ENCODE peak calls at places on chromosomes 3 and 15, in four cellular contexts. M is HepG2, P is K562, N is GM12878. D is an unnamed sample.

GRCh38 chr15:55281517-55282227 is 7.9 kb downstream of the RAB27A start:
- DNase-seq in M (no peak), P (no peak), N (no peak), D (no peak)

GRCh38 chr3:171904829-171905228 is 61.7 kb downstream of the TMEM212 start:
- DNase-seq in N (no peak), M (peak; percentile 55), P (no peak), D (no peak)

GRCh38 chr15:23734856-23735255 is 47.8 kb upstream of the NDN start:
- DNase-seq in P (no peak), M (no peak), N (no peak), D (no peak)

GRCh38 chr3:48026951-48027908 is 11.0 kb upstream of the MAP4 start:
- DNase-seq in M (peak; percentile 44), P (no peak), N (no peak), D (no peak)

GRCh38 chr3:43203022-43203421 is 83.3 kb upstream of the SNRK start:
- DNase-seq in N (no peak), M (no peak), P (no peak), D (no peak)

GRCh38 chr15:58484794-58485600 is 53.2 kb downstream of the LIPC start:
- DNase-seq in N (no peak), M (no peak), P (no peak), D (no peak)

GRCh38 chr3:150127011-150127490 is 156.4 kb upstream of the PFN2 start:
- DNase-seq in N (no peak), M (no peak), P (no peak), D (no peak)

GRCh38 chr3:183807329-183807728 is 18.0 kb downstream of the MAP6D1 start:
- DNase-seq in M (no peak), N (no peak), P (no peak), D (no peak)

GRCh38 chr15:96328101-96328958 is 2.2 kb upstream of the NR2F2 start:
- DNase-seq in M (no peak), P (no peak), N (no peak), D (no peak)

GRCh38 chr3:117846238-117846637 is 1136.7 kb downstream of the TUSC7 start:
- DNase-seq in N (no peak), M (no peak), P (no peak), D (no peak)

GRCh38 chr3:184588776-184589175 is 27.2 kb downstream of the EPHB3 start:
- DNase-seq in N (no peak), P (no peak), M (no peak), D (no peak)

GRCh38 chr3:24137958-24138875 is 193.1 kb downstream of the NR1D2 start:
- DNase-seq in M (no peak), N (no peak), P (no peak), D (no peak)

GRCh38 chr15:31471731-31472430 is 145.2 kb downstream of the KLF13 start:
- DNase-seq in M (no peak), P (no peak), N (no peak), D (no peak)

GRCh38 chr15:62770111-62770660 is 272.4 kb upstream of the TPM1 start:
- DNase-seq in N (no peak), M (no peak), P (no peak), D (no peak)

GRCh38 chr3:139281096-139281495 is 62.7 kb upstream of the MRPS22 start:
- DNase-seq in P (no peak), M (no peak), N (no peak), D (no peak)

GRCh38 chr3:44125882-44126281 is 115.8 kb upstream of the TOPAZ1 start:
- DNase-seq in N (no peak), P (no peak), M (no peak), D (no peak)

GRCh38 chr3:61352300-61352699 is 101.0 kb upstream of the FHIT start:
- DNase-seq in M (no peak), N (no peak), P (no peak), D (no peak)

GRCh38 chr3:30644615-30645014 is 38.2 kb downstream of the TGFBR2 start:
- DNase-seq in M (no peak), P (no peak), N (no peak), D (no peak)

GRCh38 chr3:17915341-17915740 is 172.9 kb upstream of the TBC1D5 start:
- DNase-seq in M (no peak), P (no peak), N (no peak), D (no peak)

GRCh38 chr3:29503969-29504368 is 223.1 kb downstream of the RBMS3 start:
- DNase-seq in N (no peak), M (no peak), P (no peak), D (no peak)

GRCh38 chr3:193396451-193397244 is 18.1 kb upstream of the ATP13A5 start:
- DNase-seq in P (no peak), N (no peak), M (no peak), D (no peak)

GRCh38 chr3:66037330-66037985 is 1.3 kb downstream of the MAGI1 start:
- DNase-seq in P (peak; percentile 7), N (no peak), M (peak; percentile 68), D (peak; percentile 68)

GRCh38 chr15:71201471-71201870 is 86.2 kb downstream of the THSD4 start:
- DNase-seq in N (no peak), P (no peak), M (no peak), D (no peak)

GRCh38 chr3:183541235-183541655 is 14.3 kb downstream of the KLHL6 start:
- DNase-seq in P (no peak), N (no peak), M (no peak), D (no peak)

DNA sequence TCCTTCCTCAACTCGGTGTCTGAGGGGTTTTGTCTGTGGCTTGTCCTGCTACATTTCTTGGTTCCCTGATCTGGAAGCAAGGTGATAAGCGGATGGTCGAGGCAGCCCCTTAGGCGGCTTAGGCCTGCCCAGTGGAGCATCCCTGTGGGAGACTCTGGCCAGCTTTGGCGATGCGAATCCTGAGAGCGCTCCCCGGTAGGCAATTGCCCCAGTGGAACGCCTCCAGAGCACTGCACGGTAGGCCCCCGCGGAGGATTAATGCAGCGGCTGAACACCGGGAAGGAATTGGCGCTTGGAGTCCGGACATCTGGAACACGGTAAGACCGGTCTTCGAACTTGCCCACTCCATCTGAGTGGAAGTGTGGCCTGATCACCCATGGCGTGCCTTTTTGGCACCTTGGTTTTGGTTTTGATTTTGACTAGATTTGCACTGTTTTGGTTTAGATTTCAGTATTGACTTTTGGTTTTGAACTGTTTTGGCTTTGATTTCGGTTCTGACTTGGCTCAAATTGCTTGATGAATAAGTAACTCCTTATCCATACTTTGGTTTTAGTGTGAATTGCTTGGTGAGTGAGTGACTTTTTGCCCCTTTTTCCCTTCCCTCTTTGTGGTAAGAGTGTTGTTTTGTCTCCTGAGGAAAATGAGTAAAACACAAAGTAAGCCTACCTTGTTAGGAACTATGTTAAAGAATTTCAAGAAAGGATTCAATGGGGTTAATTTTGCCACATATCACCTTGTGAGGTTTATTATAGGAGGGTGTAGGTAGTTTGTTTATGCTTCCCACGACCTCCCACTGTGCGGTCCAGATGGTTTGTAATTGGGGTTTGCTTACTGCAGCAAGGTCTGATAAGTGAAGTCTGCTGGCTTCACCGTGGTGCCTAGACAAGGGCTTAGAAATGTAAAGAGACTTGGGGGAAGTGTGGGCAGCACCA is 27.1 kb upstream of the GPR156 start:
- DNase-seq in M (no peak), N (no peak), P (no peak), D (no peak)
- TF ChIP-seq TARDBP in M (no peak), N (no peak), P (no peak), D (no peak)

GRCh38 chr3:156816091-156816793 is 9.9 kb upstream of the LEKR1 start:
- DNase-seq in M (no peak), N (no peak), P (no peak), D (peak; percentile 13)
- TF ChIP-seq TARDBP in M (no peak), N (no peak), P (no peak), D (no peak)

GRCh38 chr3:122530164-122530563 is 15.4 kb upstream of the KPNA1 start:
- DNase-seq in P (no peak), M (no peak), N (no peak), D (no peak)
- TF ChIP-seq TARDBP in P (no peak), M (no peak), N (no peak), D (no peak)

DNA sequence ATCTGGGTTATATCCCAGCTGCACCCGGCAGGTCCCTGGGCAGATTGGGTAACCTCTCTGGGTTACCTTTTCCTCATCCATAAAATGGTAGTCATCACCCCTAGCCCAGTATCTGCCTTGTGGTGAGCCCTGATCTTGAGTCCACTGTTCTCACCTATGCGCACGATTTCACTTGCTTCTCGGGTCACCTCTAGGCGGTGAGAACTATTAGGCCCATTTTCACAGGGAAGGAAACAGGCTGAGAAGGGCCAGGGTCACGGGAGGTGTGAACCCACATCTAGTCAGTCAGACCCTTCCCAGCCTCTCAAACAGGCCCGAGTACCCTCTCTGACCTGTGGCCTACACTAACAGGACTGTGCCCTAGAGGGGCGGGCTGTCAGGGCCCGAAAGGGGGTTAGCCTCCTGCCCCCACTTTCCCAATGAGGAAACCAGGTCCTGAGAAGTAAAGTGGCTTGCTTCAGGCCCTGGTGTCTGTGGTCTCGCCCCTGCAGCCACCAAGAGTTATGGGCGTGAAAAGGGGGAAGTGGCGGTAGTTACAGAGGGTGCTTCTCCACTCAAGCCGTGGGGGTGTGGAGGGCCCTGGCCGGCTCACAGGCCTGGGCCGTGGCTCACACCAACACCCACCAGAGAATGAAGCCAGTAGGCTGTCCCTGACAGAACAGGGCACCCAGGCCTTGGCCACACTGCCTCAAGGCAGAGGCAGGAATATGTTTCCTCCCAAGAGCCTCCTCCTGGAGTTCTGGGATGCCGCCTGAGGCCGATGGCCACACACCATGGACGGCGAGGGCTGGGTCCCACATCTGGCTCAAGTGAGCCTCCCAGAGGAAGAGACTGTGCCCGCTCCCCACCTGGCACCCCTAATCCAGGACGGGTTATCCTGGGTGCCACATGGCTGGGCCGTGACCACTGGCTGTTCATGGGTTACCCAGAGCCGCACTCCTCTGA is 19.5 kb downstream of the PSTPIP1 start:
- DNase-seq in N (no peak), P (no peak), M (no peak), D (no peak)
- TF ChIP-seq TARDBP in N (no peak), P (no peak), M (no peak), D (no peak)